ENCODE peak calls at places on chromosomes 2 and 18, in six cellular contexts. One of them, this sample, is unnamed.

GRCh38 chr2:237465515-237466227 is 21.4 kb upstream of the MLPH start:
- DNase-seq in mesenchymal stem cell: peak; percentile 97
- DNase-seq in IMR-90: peak; percentile 99
- DNase-seq in mesendoderm: no peak
- DNase-seq in H9: no peak
- DNase-seq in H1: no peak
- DNase-seq in this sample: peak; percentile 80

GRCh38 chr2:97714084-97714949 is 941 bp downstream of the ZAP70 start:
- DNase-seq in mesenchymal stem cell: no peak
- DNase-seq in mesendoderm: no peak
- DNase-seq in IMR-90: no peak
- DNase-seq in H1: no peak
- DNase-seq in H9: no peak
- DNase-seq in this sample: no peak

GRCh38 chr18:25289040-25289631 is 62.8 kb downstream of the ZNF521 start:
- DNase-seq in mesendoderm: peak; percentile 16
- DNase-seq in mesenchymal stem cell: peak; percentile 98
- DNase-seq in IMR-90: peak; percentile 91
- DNase-seq in H1: no peak
- DNase-seq in H9: no peak
- DNase-seq in this sample: peak; percentile 76

GRCh38 chr2:214232266-214232665 is 178.6 kb upstream of the VWC2L start:
- DNase-seq in H1: no peak
- DNase-seq in IMR-90: peak; percentile 11
- DNase-seq in mesendoderm: no peak
- DNase-seq in H9: no peak
- DNase-seq in mesenchymal stem cell: no peak
- DNase-seq in this sample: no peak

GRCh38 chr18:10216809-10217208 is 237.6 kb upstream of the APCDD1 start:
- DNase-seq in mesenchymal stem cell: no peak
- DNase-seq in H1: no peak
- DNase-seq in IMR-90: no peak
- DNase-seq in mesendoderm: no peak
- DNase-seq in H9: no peak
- DNase-seq in this sample: no peak

GRCh38 chr18:32761231-32761785 is 11.5 kb downstream of the KLHL14 start:
- DNase-seq in IMR-90: no peak
- DNase-seq in H1: no peak
- DNase-seq in mesenchymal stem cell: no peak
- DNase-seq in H9: no peak
- DNase-seq in mesendoderm: no peak
- DNase-seq in this sample: no peak

GRCh38 chr2:33272001-33272400 is 204.4 kb upstream of the RASGRP3 start:
- DNase-seq in mesendoderm: no peak
- DNase-seq in IMR-90: peak; percentile 56
- DNase-seq in H1: no peak
- DNase-seq in mesenchymal stem cell: no peak
- DNase-seq in H9: no peak
- DNase-seq in this sample: no peak

GRCh38 chr2:28439763-28440162 is 47.1 kb downstream of the FOSL2 start:
- DNase-seq in mesenchymal stem cell: no peak
- DNase-seq in IMR-90: no peak
- DNase-seq in mesendoderm: no peak
- DNase-seq in H9: no peak
- DNase-seq in H1: no peak
- DNase-seq in this sample: no peak

GRCh38 chr18:70373062-70373519 is 84.2 kb downstream of the SOCS6 start:
- DNase-seq in H1: no peak
- DNase-seq in mesenchymal stem cell: peak; percentile 91
- DNase-seq in IMR-90: peak; percentile 93
- DNase-seq in H9: no peak
- DNase-seq in mesendoderm: peak; percentile 51
- DNase-seq in this sample: peak; percentile 56

GRCh38 chr2:239216614-239217273 is 184.1 kb downstream of the HDAC4 start:
- DNase-seq in mesenchymal stem cell: no peak
- DNase-seq in H1: no peak
- DNase-seq in mesendoderm: no peak
- DNase-seq in IMR-90: no peak
- DNase-seq in H9: no peak
- DNase-seq in this sample: no peak

GRCh38 chr18:31783059-31783458 is 22.4 kb upstream of the SLC25A52 start:
- DNase-seq in IMR-90: no peak
- DNase-seq in mesendoderm: no peak
- DNase-seq in mesenchymal stem cell: no peak
- DNase-seq in H9: no peak
- DNase-seq in H1: no peak
- DNase-seq in this sample: no peak

GRCh38 chr2:112004246-112004645 is 50.8 kb upstream of the TMEM87B start:
- DNase-seq in H1: no peak
- DNase-seq in IMR-90: peak; percentile 10
- DNase-seq in mesendoderm: no peak
- DNase-seq in H9: no peak
- DNase-seq in mesenchymal stem cell: no peak
- DNase-seq in this sample: peak; percentile 31

GRCh38 chr2:239577913-239578312 is 177.1 kb upstream of the HDAC4 start:
- DNase-seq in H1: no peak
- DNase-seq in mesendoderm: no peak
- DNase-seq in IMR-90: no peak
- DNase-seq in H9: no peak
- DNase-seq in mesenchymal stem cell: no peak
- DNase-seq in this sample: no peak

GRCh38 chr2:15718103-15718943 is 126.7 kb downstream of the DDX1 start:
- DNase-seq in H9: no peak
- DNase-seq in H1: no peak
- DNase-seq in IMR-90: no peak
- DNase-seq in mesendoderm: no peak
- DNase-seq in mesenchymal stem cell: no peak
- DNase-seq in this sample: no peak
- H2BK5ac ChIP-seq in H9: no peak overlapping the region
- H2BK5ac ChIP-seq in H1: no peak overlapping the region
- H2BK5ac ChIP-seq in IMR-90: no peak overlapping the region
- H2BK5ac ChIP-seq in mesendoderm: no peak overlapping the region
- H2BK5ac ChIP-seq in mesenchymal stem cell: no peak overlapping the region
- H2BK5ac ChIP-seq in this sample: no peak overlapping the region

GRCh38 chr2:144516417-144516980 is 3.4 kb downstream of the ZEB2 start:
- DNase-seq in IMR-90: no peak
- DNase-seq in mesendoderm: no peak
- DNase-seq in H1: peak; percentile 70
- DNase-seq in H9: no peak
- DNase-seq in mesenchymal stem cell: no peak
- DNase-seq in this sample: no peak
- H2BK5ac ChIP-seq in IMR-90: peak overlapping the region; percentile 99
- H2BK5ac ChIP-seq in mesendoderm: no peak overlapping the region
- H2BK5ac ChIP-seq in H1: no peak overlapping the region
- H2BK5ac ChIP-seq in H9: no peak overlapping the region
- H2BK5ac ChIP-seq in mesenchymal stem cell: peak overlapping the region; percentile 96
- H2BK5ac ChIP-seq in this sample: no peak overlapping the region

GRCh38 chr2:144686518-144687215 is 166.7 kb upstream of the ZEB2 start:
- DNase-seq in H1: no peak
- DNase-seq in mesenchymal stem cell: no peak
- DNase-seq in IMR-90: no peak
- DNase-seq in mesendoderm: no peak
- DNase-seq in H9: no peak
- DNase-seq in this sample: peak; percentile 20
- H2BK5ac ChIP-seq in H1: no peak overlapping the region
- H2BK5ac ChIP-seq in mesenchymal stem cell: no peak overlapping the region
- H2BK5ac ChIP-seq in IMR-90: no peak overlapping the region
- H2BK5ac ChIP-seq in mesendoderm: no peak overlapping the region
- H2BK5ac ChIP-seq in H9: no peak overlapping the region
- H2BK5ac ChIP-seq in this sample: no peak overlapping the region

DNA sequence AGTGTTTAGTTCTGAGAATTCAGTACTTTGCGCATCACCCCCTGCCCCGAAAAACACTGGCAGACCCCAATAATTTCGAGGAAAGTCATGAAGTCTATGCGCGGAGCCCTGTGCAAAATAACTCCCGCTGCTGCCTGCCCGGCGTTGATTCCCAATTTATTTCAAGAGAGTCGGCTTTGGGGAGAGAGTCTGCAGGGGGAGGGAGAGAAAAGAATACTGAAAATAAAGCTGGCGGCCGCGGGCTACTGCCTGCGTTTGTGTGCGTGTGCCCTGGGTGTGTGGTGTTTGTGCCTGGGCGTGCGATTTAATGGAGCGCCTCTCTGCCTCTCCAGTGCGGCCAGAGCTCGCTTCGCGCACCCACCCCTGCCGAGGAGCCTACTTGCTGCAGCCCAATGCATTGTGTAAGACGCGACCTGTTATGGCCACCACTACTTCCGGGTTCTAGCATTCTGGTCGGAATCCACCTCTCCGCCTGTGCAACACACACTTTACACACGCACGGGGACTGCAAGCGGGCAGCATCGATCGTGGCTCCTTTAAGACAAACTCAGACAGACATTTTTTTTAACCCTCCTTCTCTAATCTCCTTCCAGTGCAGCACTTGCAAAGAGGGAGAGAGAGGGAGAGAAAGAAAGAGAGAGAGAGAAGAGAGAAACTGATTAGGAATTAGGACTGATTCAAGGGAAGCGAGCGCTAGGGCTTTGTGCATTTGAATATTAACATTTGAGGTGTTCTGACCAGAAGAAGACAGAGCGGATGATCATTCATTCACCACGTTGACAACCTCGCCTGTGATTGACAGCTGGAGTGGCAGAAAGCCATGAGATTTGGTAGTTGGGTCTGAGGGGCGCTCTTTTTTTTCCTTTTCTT is at the start of gene MEIS1:
- DNase-seq in mesenchymal stem cell: peak; percentile 99
- DNase-seq in H1: peak; percentile 78
- DNase-seq in H9: peak; percentile 90
- DNase-seq in mesendoderm: peak; percentile 91
- DNase-seq in IMR-90: peak; percentile 100
- DNase-seq in this sample: peak; percentile 88
- H2BK5ac ChIP-seq in mesenchymal stem cell: no peak within 1 kb of the TSS
- H2BK5ac ChIP-seq in H1: no peak within 1 kb of the TSS
- H2BK5ac ChIP-seq in H9: no peak within 1 kb of the TSS
- H2BK5ac ChIP-seq in mesendoderm: no peak within 1 kb of the TSS
- H2BK5ac ChIP-seq in IMR-90: peak within 1 kb of the TSS; percentile 98
- H2BK5ac ChIP-seq in this sample: peak within 1 kb of the TSS; percentile 99

GRCh38 chr18:76824136-76824676 is 1.8 kb downstream of the ZNF236 start:
- DNase-seq in H1: peak; percentile 43
- DNase-seq in mesendoderm: no peak
- DNase-seq in IMR-90: no peak
- DNase-seq in H9: no peak
- DNase-seq in mesenchymal stem cell: no peak
- DNase-seq in this sample: peak; percentile 32

GRCh38 chr18:76824754-76825153 is 2.4 kb downstream of the ZNF236 start:
- DNase-seq in mesenchymal stem cell: no peak
- DNase-seq in H1: peak; percentile 33
- DNase-seq in mesendoderm: no peak
- DNase-seq in IMR-90: no peak
- DNase-seq in H9: no peak
- DNase-seq in this sample: no peak

GRCh38 chr18:76822510-76823165 is at the start of gene ZNF236:
- DNase-seq in mesenchymal stem cell: peak; percentile 80
- DNase-seq in H1: peak; percentile 69
- DNase-seq in mesendoderm: peak; percentile 81
- DNase-seq in H9: peak; percentile 57
- DNase-seq in IMR-90: peak; percentile 77
- DNase-seq in this sample: peak; percentile 56

GRCh38 chr18:76823166-76823539 is 796 bp downstream of the ZNF236 start:
- DNase-seq in mesendoderm: peak; percentile 36
- DNase-seq in mesenchymal stem cell: no peak
- DNase-seq in H9: no peak
- DNase-seq in H1: peak; percentile 49
- DNase-seq in IMR-90: no peak
- DNase-seq in this sample: peak; percentile 6

GRCh38 chr18:76823574-76823973 is 1.2 kb downstream of the ZNF236 start:
- DNase-seq in mesenchymal stem cell: peak; percentile 58
- DNase-seq in IMR-90: peak; percentile 15
- DNase-seq in H1: peak; percentile 66
- DNase-seq in H9: peak; percentile 58
- DNase-seq in mesendoderm: peak; percentile 72
- DNase-seq in this sample: peak; percentile 19
- H2BK5ac ChIP-seq in mesenchymal stem cell: no peak overlapping the region
- H2BK5ac ChIP-seq in IMR-90: no peak overlapping the region
- H2BK5ac ChIP-seq in H1: no peak overlapping the region
- H2BK5ac ChIP-seq in H9: no peak overlapping the region
- H2BK5ac ChIP-seq in mesendoderm: no peak overlapping the region
- H2BK5ac ChIP-seq in this sample: no peak overlapping the region

GRCh38 chr2:144516981-144517824 is 2.7 kb downstream of the ZEB2 start:
- DNase-seq in H1: peak; percentile 65
- DNase-seq in mesenchymal stem cell: peak; percentile 96
- DNase-seq in mesendoderm: peak; percentile 66
- DNase-seq in H9: peak; percentile 52
- DNase-seq in IMR-90: peak; percentile 98
- DNase-seq in this sample: peak; percentile 54
- H2BK5ac ChIP-seq in H1: no peak overlapping the region
- H2BK5ac ChIP-seq in mesenchymal stem cell: peak overlapping the region; percentile 99
- H2BK5ac ChIP-seq in mesendoderm: no peak overlapping the region
- H2BK5ac ChIP-seq in H9: no peak overlapping the region
- H2BK5ac ChIP-seq in IMR-90: peak overlapping the region; percentile 99
- H2BK5ac ChIP-seq in this sample: no peak overlapping the region

DNA sequence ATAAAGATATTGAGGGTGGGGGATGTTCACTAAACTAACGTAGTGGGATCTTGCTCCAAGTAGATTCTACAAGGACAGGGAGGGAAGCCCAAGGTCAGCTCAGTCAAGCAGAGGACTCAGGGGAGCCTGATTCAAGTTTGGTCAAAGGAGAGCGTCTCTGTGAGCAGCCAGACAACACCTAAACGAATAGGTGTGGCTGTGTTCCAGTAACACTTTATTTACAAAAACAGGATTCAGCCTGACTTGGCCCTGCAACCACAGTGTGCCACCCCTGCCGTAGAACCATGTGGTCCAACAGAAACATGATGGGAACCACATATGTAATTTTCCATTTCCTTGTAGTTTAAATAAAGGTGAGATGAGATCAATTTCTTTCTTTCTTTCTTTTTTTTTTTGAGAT is 18.1 kb upstream of the FZD5 start:
- DNase-seq in mesenchymal stem cell: no peak
- DNase-seq in H1: no peak
- DNase-seq in IMR-90: no peak
- DNase-seq in H9: no peak
- DNase-seq in mesendoderm: no peak
- DNase-seq in this sample: no peak
- H2BK5ac ChIP-seq in mesenchymal stem cell: no peak overlapping the region
- H2BK5ac ChIP-seq in H1: no peak overlapping the region
- H2BK5ac ChIP-seq in IMR-90: no peak overlapping the region
- H2BK5ac ChIP-seq in H9: no peak overlapping the region
- H2BK5ac ChIP-seq in mesendoderm: no peak overlapping the region
- H2BK5ac ChIP-seq in this sample: no peak overlapping the region

DNA sequence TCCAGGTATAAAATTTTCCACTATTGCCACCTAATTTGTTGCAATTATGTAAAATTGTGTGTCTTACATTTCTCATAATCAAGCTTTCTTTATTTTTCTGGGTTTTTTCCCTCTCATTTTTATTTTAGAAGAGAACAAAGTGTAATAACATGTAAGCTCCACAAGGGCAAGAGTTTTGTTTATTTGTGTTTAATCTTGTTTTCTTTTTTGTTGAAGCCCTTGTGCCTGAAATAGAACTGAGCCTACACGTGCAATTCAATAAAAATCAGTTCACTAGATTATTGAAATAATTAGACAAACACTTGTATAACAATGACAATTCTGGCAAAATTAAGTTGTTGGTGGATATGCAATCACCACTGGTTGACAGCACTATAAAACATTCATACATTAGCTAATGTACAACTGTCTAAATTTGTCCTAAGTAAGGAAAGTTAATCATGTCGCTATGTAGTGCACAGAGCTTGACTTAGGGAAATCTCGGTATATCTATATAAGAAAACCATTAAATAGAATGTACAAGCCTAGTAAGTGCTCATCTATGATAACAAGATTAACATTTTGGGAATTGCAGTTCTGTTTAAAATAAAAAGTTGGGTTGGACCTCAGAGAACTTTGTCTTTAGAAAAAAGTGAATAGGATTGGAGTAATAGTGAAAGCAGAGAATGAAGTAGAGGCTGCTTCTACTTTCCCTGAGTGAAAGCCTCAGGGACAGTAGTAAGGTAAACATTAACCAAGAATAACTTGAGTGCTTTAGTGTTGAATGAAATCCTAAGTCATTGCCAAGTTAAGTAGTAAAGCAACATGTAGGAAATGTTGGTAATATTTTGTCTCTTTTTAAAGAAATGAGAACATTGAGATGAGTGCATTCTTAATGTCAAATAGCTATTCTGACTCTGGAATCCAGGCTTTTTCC is 37.4 kb upstream of the NOL4 start:
- DNase-seq in mesenchymal stem cell: no peak
- DNase-seq in IMR-90: no peak
- DNase-seq in mesendoderm: no peak
- DNase-seq in H1: no peak
- DNase-seq in H9: no peak
- DNase-seq in this sample: no peak
- H2BK5ac ChIP-seq in mesenchymal stem cell: no peak overlapping the region
- H2BK5ac ChIP-seq in IMR-90: no peak overlapping the region
- H2BK5ac ChIP-seq in mesendoderm: no peak overlapping the region
- H2BK5ac ChIP-seq in H1: no peak overlapping the region
- H2BK5ac ChIP-seq in H9: no peak overlapping the region
- H2BK5ac ChIP-seq in this sample: no peak overlapping the region